ENCODE peak calls at places on chromosomes 5 and 9, in seven cellular contexts. A is left ventricle myocardium inferior; N is tibial artery; K is stomach; M is effector memory CD4-positive, alpha-beta T cell; L is GM23248; H is hepatocyte. B is an unnamed sample. For H3K4me1, the result is how much of the 10 kb centered on the place peaks cover.

GRCh38 chr9:27828908-27829307 is 255.6 kb upstream of the C9orf72 start:
- DNase-seq in A (no peak), L (no peak), M (no peak), K (no peak), N (no peak), H (no peak), B (no peak)

GRCh38 chr5:79774171-79774854 is 84.7 kb downstream of the CMYA5 start:
- DNase-seq in H (peak), L (peak), K (no peak), N (no peak), M (no peak), A (no peak), B (no peak)

GRCh38 chr5:116561658-116562057 is 13.0 kb downstream of the SEMA6A start:
- DNase-seq in H (no peak), M (no peak), L (no peak), A (no peak), N (no peak), K (no peak), B (no peak)

GRCh38 chr9:117957267-117957666 is 253.1 kb downstream of the TLR4 start:
- DNase-seq in K (peak), N (no peak), M (no peak), L (no peak), A (no peak), H (no peak), B (no peak)

GRCh38 chr5:104186100-104186499 is 623.5 kb upstream of the NUDT12 start:
- DNase-seq in K (no peak), A (no peak), H (no peak), M (no peak), N (no peak), L (no peak), B (no peak)

GRCh38 chr5:174799146-174799545 is 74.8 kb downstream of the MSX2 start:
- DNase-seq in M (no peak), L (peak), K (no peak), H (no peak), N (no peak), A (no peak), B (no peak)

GRCh38 chr9:28031521-28032177 is 458.4 kb upstream of the C9orf72 start:
- DNase-seq in L (no peak), A (no peak), M (no peak), H (no peak), N (no peak), K (no peak), B (no peak)

GRCh38 chr5:41598011-41598410 is 87.6 kb upstream of the PLCXD3 start:
- DNase-seq in L (peak), N (no peak), K (no peak), M (no peak), H (no peak), A (no peak), B (no peak)

GRCh38 chr5:74575741-74576538 is 64.6 kb downstream of the ENC1 start:
- DNase-seq in N (no peak), K (no peak), A (no peak), L (peak), H (no peak), M (no peak), B (no peak)

GRCh38 chr5:14445581-14446290 is 135.9 kb upstream of the OTULINL start:
- DNase-seq in M (no peak), H (no peak), A (no peak), N (no peak), L (peak), K (no peak), B (no peak)

GRCh38 chr9:29213374-29214161 is 1640.3 kb upstream of the C9orf72 start:
- DNase-seq in N (no peak), M (no peak), L (no peak), H (peak), K (peak), A (no peak), B (no peak)

GRCh38 chr9:70218767-70219166 is 40.0 kb upstream of the SMC5 start:
- DNase-seq in L (peak), K (no peak), A (no peak), N (no peak), M (no peak), H (no peak), B (no peak)

GRCh38 chr5:74040811-74041491 is 415.0 kb downstream of the ARHGEF28 start:
- DNase-seq in H (no peak), K (no peak), L (peak), N (no peak), M (no peak), A (no peak), B (no peak)

GRCh38 chr5:149485655-149486615 is 65.3 kb downstream of the CSNK1A1 start:
- DNase-seq in M (no peak), L (peak), H (peak), A (peak), K (peak), N (peak), B (no peak)

GRCh38 chr5:17077447-17078233 is 139.8 kb upstream of the BASP1 start:
- DNase-seq in L (no peak), H (no peak), N (no peak), A (no peak), K (no peak), M (no peak), B (no peak)

GRCh38 chr9:128120061-128120740 is 7.3 kb downstream of the PTGES2 start:
- DNase-seq in M (no peak), A (no peak), L (no peak), K (peak), N (no peak), H (no peak), B (no peak)

GRCh38 chr9:114286146-114286679 is 36.7 kb upstream of the ORM1 start:
- DNase-seq in A (peak), L (no peak), K (no peak), M (no peak), H (no peak), N (peak), B (no peak)

GRCh38 chr5:174413520-174414314 is 310.7 kb upstream of the MSX2 start:
- DNase-seq in H (peak), A (no peak), M (no peak), L (peak), N (no peak), K (no peak), B (no peak)

GRCh38 chr5:173660481-173661280 is 44.2 kb upstream of the BOD1 start:
- DNase-seq in M (no peak), K (peak), L (no peak), A (no peak), H (no peak), N (no peak), B (no peak)

GRCh38 chr5:139104577-139105271 is 93.4 kb downstream of the SIL1 start:
- DNase-seq in A (peak), N (peak), L (peak), K (no peak), H (peak), M (no peak), B (no peak)

GRCh38 chr5:179154346-179154990 is 94.3 kb downstream of the ZNF354C start:
- DNase-seq in A (no peak), N (peak), L (no peak), H (no peak), M (no peak), K (no peak), B (no peak)

GRCh38 chr9:16328349-16328748 is 542.1 kb downstream of the BNC2 start:
- DNase-seq in H (no peak), N (no peak), M (no peak), A (no peak), L (no peak), K (no peak), B (no peak)

GRCh38 chr5:67211926-67212325 is 15.3 kb upstream of the CD180 start:
- DNase-seq in K (no peak), A (no peak), H (no peak), L (peak), M (no peak), N (no peak), B (no peak)

GRCh38 chr5:74355041-74355440 is 285.5 kb downstream of the ENC1 start:
- DNase-seq in L (no peak), M (no peak), H (no peak), N (no peak), A (no peak), K (no peak), B (no peak)

GRCh38 chr9:2785060-2785459 is 58.8 kb downstream of the PUM3 start:
- DNase-seq in A (no peak), K (no peak), L (peak), N (no peak), H (no peak), M (no peak), B (no peak)

GRCh38 chr9:27247756-27248155 is 49.2 kb downstream of the EQTN start:
- DNase-seq in K (peak), A (no peak), M (no peak), H (peak), N (no peak), L (peak), B (no peak)

GRCh38 chr5:77806213-77806843 is 30.2 kb upstream of the TBCA start:
- DNase-seq in M (no peak), N (no peak), H (no peak), A (no peak), K (no peak), L (peak), B (no peak)

GRCh38 chr5:179730852-179731251 is 1.8 kb upstream of the MAML1 start:
- DNase-seq in L (no peak), N (no peak), K (no peak), M (no peak), H (no peak), A (no peak), B (no peak)

GRCh38 chr9:74497750-74498615 is 848 bp downstream of the RORB start:
- DNase-seq in L (peak), N (peak), A (peak), H (peak), M (no peak), K (no peak), B (no peak)

GRCh38 chr5:24320633-24321032 is 324.1 kb downstream of the CDH10 start:
- DNase-seq in L (no peak), K (no peak), M (no peak), N (no peak), H (no peak), A (no peak), B (no peak)

GRCh38 chr9:96073531-96074284 is 198.2 kb downstream of the ERCC6L2 start:
- DNase-seq in N (no peak), K (peak), M (no peak), A (no peak), L (no peak), H (peak), B (no peak)

GRCh38 chr5:101728933-101729332 is 567.2 kb downstream of the SLCO4C1 start:
- DNase-seq in H (no peak), L (peak), N (no peak), K (no peak), M (no peak), A (no peak), B (no peak)

GRCh38 chr5:108530706-108531105 is 148.8 kb upstream of the FBXL17 start:
- DNase-seq in A (no peak), M (no peak), N (no peak), K (no peak), L (no peak), H (no peak), B (no peak)

GRCh38 chr5:91038180-91038808 is 344.8 kb downstream of the ARRDC3 start:
- DNase-seq in N (no peak), K (no peak), L (no peak), H (no peak), A (no peak), M (no peak), B (no peak)

DNA sequence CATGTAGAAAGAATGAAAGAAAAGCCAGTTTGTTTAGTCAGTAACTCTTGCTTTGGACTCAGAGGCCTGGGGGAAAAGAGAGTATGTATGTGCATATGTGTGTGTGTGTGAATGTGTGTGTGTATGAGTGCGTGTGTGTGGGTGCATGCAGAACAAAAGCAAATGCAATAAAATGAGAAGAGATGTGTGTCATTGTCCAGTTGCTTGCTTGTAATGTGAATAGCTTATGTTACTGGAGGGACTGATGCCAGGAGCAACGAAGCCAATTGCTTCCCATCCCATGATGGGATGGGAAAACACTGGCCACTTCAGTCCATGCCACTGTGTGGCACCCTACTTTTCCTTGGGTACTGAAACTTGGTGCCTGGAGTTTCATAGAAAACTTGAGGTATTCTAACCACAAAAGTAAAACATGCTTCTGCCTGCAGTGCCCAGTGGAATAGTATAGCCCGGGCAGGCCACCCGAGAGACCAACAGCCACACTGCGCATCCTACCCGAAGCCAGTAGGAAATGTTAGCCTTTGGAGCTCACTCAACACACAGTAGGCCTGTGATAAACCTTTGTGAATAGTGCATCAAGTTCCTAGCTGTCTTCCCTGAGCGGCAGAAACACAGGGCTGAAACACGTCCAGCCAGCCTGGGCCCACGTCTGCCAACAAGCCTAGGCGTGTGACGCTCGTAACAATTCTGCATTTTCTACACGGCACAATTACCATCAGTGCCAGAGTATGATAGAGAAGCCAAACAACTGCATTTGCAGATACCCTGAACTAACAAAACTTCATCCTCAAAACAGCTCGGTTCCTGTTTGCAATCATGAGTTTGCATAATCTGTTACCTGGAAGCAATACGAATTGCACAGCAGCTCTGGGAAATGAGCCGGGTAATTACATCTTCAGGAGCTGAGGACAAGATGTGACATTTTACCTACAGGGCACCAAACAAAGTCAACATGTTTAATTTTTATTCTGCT is 198.1 kb downstream of the SYK start:
- DNase-seq in M (no peak), K (no peak), A (no peak), N (no peak), H (no peak), L (no peak), B (no peak)
- H3K27ac ChIP-seq in M (no peak), K (no peak), A (no peak), N (no peak), H (no peak), L (no peak), B (no peak)

DNA sequence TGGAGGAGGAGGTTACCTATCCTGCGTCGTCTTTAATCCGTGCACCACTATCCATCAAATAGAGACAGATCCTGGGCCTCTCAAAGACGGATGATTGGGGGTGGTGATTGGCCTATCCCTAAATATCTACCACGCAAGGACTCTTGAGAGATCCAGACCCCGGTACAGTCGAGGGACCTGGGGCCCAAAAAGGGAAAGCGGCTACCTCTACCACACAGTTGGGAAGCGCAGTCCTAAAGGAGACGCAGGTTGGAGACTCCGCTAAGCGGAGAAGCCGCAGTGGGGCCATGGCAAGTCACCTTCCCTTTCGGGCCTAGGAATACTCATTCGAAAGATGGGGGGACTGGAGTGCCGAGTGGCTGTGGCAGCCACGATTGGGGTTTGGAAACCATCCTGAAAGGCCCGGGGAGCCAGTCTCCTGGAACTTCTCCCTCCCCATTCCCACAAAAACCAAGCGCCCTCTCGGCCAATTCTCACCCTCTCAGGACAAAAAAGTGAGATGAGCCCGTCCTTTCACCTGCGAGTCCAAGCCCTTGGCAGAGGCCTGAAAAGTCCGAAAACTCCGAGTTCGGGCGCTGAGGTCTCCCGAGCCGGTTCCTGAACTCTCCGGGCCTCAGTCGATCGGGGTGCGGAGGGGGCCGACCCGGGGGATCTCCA is 499 bp upstream of the FOXE1 start:
- DNase-seq in L (no peak), M (no peak), N (peak), K (no peak), A (no peak), H (no peak), B (no peak)
- H3K4me1 ChIP-seq in L (under half), M (under half), N (half or more), K (under half), A (under half), H (under half), B (under half)

GRCh38 chr5:142320427-142320732 is 4.4 kb downstream of the SPRY4 start:
- DNase-seq in N (no peak), H (peak), K (no peak), M (no peak), L (no peak), A (no peak), B (no peak)
- H3K27ac ChIP-seq in N (peak), H (peak), K (peak), M (no peak), L (peak), A (peak), B (no peak)

GRCh38 chr5:10376530-10376929 is 23.0 kb downstream of the MARCHF6 start:
- DNase-seq in K (no peak), L (no peak), H (no peak), A (no peak), M (no peak), N (no peak), B (no peak)

GRCh38 chr5:10374623-10375022 is 21.1 kb downstream of the MARCHF6 start:
- DNase-seq in H (no peak), L (no peak), N (no peak), K (no peak), A (no peak), M (no peak), B (no peak)

GRCh38 chr5:10370931-10371330 is 17.4 kb downstream of the MARCHF6 start:
- DNase-seq in N (no peak), L (no peak), A (no peak), H (no peak), M (no peak), K (no peak), B (no peak)

GRCh38 chr5:10374032-10374431 is 20.5 kb downstream of the MARCHF6 start:
- DNase-seq in M (no peak), A (no peak), H (no peak), K (no peak), N (no peak), L (no peak), B (no peak)

GRCh38 chr5:10372726-10373709 is 19.5 kb downstream of the MARCHF6 start:
- DNase-seq in N (no peak), M (no peak), K (no peak), H (no peak), L (peak), A (no peak), B (no peak)
- H3K4me1 ChIP-seq in N (half or more), M (under half), K (under half), H (under half), L (under half), A (half or more), B (under half)

DNA sequence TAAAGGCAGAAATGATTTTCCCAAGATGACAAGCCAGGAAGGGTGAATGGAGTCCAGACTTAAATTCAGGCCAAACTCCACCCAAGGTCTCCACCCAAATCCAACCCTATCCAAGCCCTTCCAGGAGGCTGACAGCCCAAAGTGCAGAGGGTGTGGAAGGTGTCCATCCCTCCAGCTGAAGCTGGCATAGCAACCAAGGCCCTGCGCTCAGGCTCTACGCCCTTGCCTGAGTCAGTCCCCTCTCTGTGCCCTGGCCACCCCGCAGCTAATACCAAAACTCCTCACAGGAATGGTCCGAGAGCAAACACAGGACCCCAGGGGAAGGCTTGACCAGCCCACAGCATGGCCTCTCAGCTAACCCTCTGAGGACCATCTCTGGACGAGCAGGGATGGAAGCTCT is 2.1 kb downstream of the SEPTIN8 start:
- DNase-seq in N (peak), A (no peak), H (no peak), L (peak), M (no peak), K (no peak), B (no peak)
- H3K27ac ChIP-seq in N (peak), A (peak), H (no peak), L (no peak), M (no peak), K (peak), B (peak)

GRCh38 chr5:172415615-172416275 is 38.6 kb downstream of the SH3PXD2B start:
- DNase-seq in L (no peak), N (no peak), A (no peak), H (no peak), K (no peak), M (no peak), B (no peak)
- H3K4me1 ChIP-seq in L (half or more), N (half or more), A (half or more), H (half or more), K (under half), M (under half), B (under half)

DNA sequence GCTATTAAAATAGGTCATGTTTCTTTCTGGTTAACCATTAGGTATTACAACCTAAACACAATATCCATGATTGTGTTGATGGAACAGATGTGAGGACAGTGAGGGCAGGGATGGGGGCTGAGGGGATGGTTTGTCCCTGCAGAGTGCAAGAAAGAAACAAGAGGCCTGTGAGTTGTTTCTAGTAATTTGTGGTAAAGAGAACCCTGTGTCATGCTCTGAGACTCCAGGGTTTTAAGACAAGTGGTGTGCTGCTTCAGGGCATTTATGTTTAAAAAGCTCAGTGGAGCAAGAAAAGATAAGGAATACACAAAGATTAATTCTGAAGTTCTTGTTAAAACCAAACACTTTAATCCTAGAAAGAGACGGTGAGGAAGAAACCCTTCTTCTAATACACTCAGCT is 656.5 kb downstream of the TLE1 start:
- DNase-seq in H (no peak), K (no peak), M (no peak), A (no peak), L (peak), N (no peak), B (no peak)
- H3K27ac ChIP-seq in H (peak), K (no peak), M (no peak), A (no peak), L (no peak), N (no peak), B (no peak)